ENCODE peak calls at places on chromosomes 4 and X, in nine cellular contexts. L is brain microvascular endothelial cell, G is progenitor cell of endocrine pancreas, P is omental fat pad, M is bronchial epithelial cell, K is cardiac muscle cell, A is sigmoid colon, U is adrenal gland, Q is AG09319. H is an unnamed sample.

GRCh38 chr4:21512351-21512750 is 436.2 kb downstream of the KCNIP4 start:
- DNase-seq in L (peak), G (no peak), P (no peak), M (peak), K (peak), A (no peak), U (peak), Q (peak), H (peak)

GRCh38 chr4:51880016-51880915 is 37.3 kb downstream of the DCUN1D4 start:
- DNase-seq in L (no peak), G (no peak), P (no peak), M (no peak), K (no peak), A (no peak), U (no peak), Q (no peak), H (no peak)

GRCh38 chr4:101258782-101259353 is 88.5 kb downstream of the PPP3CA start:
- DNase-seq in L (no peak), G (no peak), P (no peak), M (no peak), K (no peak), A (no peak), U (no peak), Q (no peak), H (no peak)

GRCh38 chrX:104151037-104151436 is 5.8 kb downstream of the SLC25A53 start:
- DNase-seq in L (no peak), G (no peak), P (no peak), M (no peak), K (no peak), A (no peak), U (no peak), Q (no peak), H (no peak)

GRCh38 chr4:163107754-163108153 is 58.9 kb downstream of the NAF1 start:
- DNase-seq in L (peak), G (no peak), P (no peak), M (peak), K (no peak), A (no peak), U (no peak), Q (no peak), H (peak)

GRCh38 chrX:151901821-151902220 is 10.9 kb upstream of the MAGEA4 start:
- DNase-seq in L (no peak), G (no peak), P (no peak), M (no peak), K (no peak), A (no peak), U (no peak), Q (no peak), H (no peak)

GRCh38 chrX:68550193-68550592 is 51.3 kb downstream of the YIPF6 start:
- DNase-seq in L (no peak), G (no peak), P (no peak), M (peak), K (no peak), A (no peak), U (no peak), Q (no peak), H (no peak)

GRCh38 chrX:30620125-30620524 is 33.1 kb upstream of the GK start:
- DNase-seq in L (no peak), G (no peak), P (no peak), M (no peak), K (no peak), A (no peak), U (no peak), Q (no peak), H (no peak)

GRCh38 chrX:1500701-1501624 is 36.0 kb downstream of the P2RY8 start:
- DNase-seq in L (no peak), G (no peak), P (no peak), M (no peak), K (no peak), A (no peak), U (no peak), Q (no peak), H (peak)

DNA sequence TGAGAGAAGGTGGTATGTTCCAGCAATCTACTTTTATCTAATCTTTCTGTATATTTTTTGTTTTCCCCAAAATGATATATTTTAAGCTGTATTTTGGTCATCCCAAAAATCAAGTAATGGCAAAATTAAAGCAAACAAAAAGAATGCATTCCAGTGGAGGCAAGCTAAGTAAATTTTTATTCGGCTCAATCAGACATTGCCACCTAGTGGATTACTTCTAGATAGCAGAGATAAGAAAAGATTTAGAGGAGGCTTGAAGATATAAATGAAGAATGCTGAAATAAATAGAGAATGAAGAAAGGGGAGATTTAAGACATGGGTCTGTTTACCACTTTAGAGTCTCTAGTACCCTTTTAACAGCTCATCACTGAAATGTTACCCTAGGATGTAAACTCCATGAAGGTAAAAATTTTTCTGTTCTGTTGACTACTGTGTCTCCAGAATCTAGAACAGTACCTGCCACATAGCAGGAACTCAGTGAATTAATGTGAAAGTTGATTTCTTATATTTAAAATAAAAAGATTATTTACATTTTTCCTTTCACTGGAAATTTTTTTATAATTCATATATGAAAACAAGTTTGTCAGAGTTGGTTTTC is 110.9 kb upstream of the ANK2 start:
- DNase-seq in L (peak), G (no peak), P (no peak), M (peak), K (peak), A (no peak), U (no peak), Q (peak), H (peak)
- TF ChIP-seq CTCF in L (peak), G (peak), P (peak), M (peak), K (peak), A (peak), U (peak), Q (peak), H (peak)

DNA sequence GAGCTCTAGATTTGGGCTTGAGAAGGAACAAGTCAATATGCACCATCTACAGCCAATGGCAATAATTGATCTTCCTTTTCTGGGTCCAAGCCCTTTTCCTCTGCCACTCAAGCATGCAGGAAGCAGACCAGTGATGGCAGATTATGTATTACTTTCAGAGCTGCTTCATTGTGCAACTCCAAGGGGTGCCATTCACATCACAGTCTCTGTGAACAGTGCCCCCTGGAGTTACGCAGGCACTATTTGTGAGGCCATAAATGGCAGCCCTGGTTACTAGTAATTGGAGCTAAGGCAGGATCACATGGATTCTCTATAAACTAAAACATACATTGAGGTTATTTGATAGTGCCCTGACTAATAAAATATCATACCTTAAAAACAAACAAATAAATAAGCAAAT is 313.4 kb upstream of the SLC7A11 start:
- DNase-seq in L (no peak), G (no peak), P (no peak), M (peak), K (peak), A (no peak), U (no peak), Q (no peak), H (no peak)
- TF ChIP-seq CTCF in L (peak), G (peak), P (no peak), M (peak), K (peak), A (no peak), U (no peak), Q (peak), H (no peak)

GRCh38 chr4:10696253-10696652 is 11.7 kb upstream of the CLNK start:
- DNase-seq in L (no peak), G (no peak), P (no peak), M (no peak), K (no peak), A (no peak), U (no peak), Q (no peak), H (no peak)

GRCh38 chr4:10691651-10692050 is 7.1 kb upstream of the CLNK start:
- DNase-seq in L (no peak), G (no peak), P (no peak), M (no peak), K (no peak), A (no peak), U (no peak), Q (no peak), H (no peak)

GRCh38 chr4:10697071-10697470 is 12.5 kb upstream of the CLNK start:
- DNase-seq in L (no peak), G (no peak), P (no peak), M (peak), K (no peak), A (no peak), U (no peak), Q (no peak), H (no peak)

GRCh38 chr4:10694151-10694825 is 9.7 kb upstream of the CLNK start:
- DNase-seq in L (no peak), G (no peak), P (no peak), M (peak), K (no peak), A (no peak), U (no peak), Q (no peak), H (no peak)

DNA sequence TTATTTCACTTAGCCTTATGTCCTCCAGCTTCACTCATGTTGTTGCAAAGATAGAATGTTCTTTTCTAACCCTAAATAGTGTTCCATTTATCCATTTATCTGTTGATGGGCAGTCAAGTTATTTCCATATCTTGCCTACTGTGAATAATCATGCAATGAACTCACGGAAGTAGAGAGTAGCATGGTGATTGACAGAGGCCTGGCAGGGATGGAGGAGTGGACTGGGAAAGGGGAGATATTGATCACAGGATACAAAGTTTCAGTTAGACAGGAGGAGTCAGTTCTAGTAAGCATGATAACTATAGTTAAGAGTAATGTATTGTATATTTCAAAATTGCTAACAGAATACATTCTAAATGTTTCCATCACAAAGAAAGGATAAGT is 10.2 kb upstream of the CLNK start:
- DNase-seq in L (no peak), G (no peak), P (no peak), M (no peak), K (no peak), A (no peak), U (no peak), Q (no peak), H (no peak)
- TF ChIP-seq CTCF in L (no peak), G (no peak), P (no peak), M (no peak), K (no peak), A (no peak), U (no peak), Q (no peak), H (no peak)

GRCh38 chr4:158253350-158253980 is 43.2 kb downstream of the TMEM144 start:
- DNase-seq in L (peak), G (peak), P (no peak), M (peak), K (peak), A (no peak), U (peak), Q (peak), H (peak)
- TF ChIP-seq CTCF in L (peak), G (peak), P (no peak), M (peak), K (peak), A (peak), U (peak), Q (peak), H (peak)

GRCh38 chr4:130563185-130563890 is 1467.4 kb downstream of the C4orf33 start:
- DNase-seq in L (peak), G (peak), P (peak), M (peak), K (peak), A (peak), U (peak), Q (peak), H (no peak)
- TF ChIP-seq CTCF in L (peak), G (peak), P (no peak), M (peak), K (peak), A (no peak), U (peak), Q (peak), H (no peak)